ENCODE peak calls at places on chromosomes 13 and 19, in five cellular contexts. F is AG04449, G is HFF-Myc, V is fibroblast of lung, A is LNCaP clone FGC. E is an unnamed sample.

GRCh38 chr13:113002206-113002821 is 33.3 kb downstream of the MCF2L start:
- DNase-seq in G (no peak), A (no peak), V (no peak), F (no peak), E (peak; percentile 7)

GRCh38 chr13:34358811-34359513 is 541.0 kb downstream of the RFC3 start:
- DNase-seq in V (peak; percentile 80), G (no peak), A (no peak), F (peak; percentile 66), E (peak; percentile 68)

GRCh38 chr19:2394054-2394668 is 33.2 kb downstream of the TIMM13 start:
- DNase-seq in G (no peak), V (no peak), F (no peak), A (no peak), E (no peak)

GRCh38 chr13:96091164-96091931 is 1.4 kb downstream of the HS6ST3 start:
- DNase-seq in F (no peak), G (no peak), A (no peak), V (no peak), E (no peak)

GRCh38 chr19:35344511-35345031 is 3.1 kb upstream of the FFAR1 start:
- DNase-seq in A (no peak), V (no peak), G (no peak), F (no peak), E (no peak)

GRCh38 chr13:82614086-82614485 is 1268.2 kb downstream of the SLITRK1 start:
- DNase-seq in F (no peak), V (no peak), G (no peak), A (no peak), E (no peak)

GRCh38 chr13:32261567-32261966 is 53.6 kb downstream of the ZAR1L start:
- DNase-seq in G (peak; percentile 63), F (no peak), A (no peak), V (peak; percentile 90), E (peak; percentile 55)

GRCh38 chr19:58474291-58474996 is 1.7 kb upstream of the ZNF446 start:
- DNase-seq in A (no peak), G (no peak), V (peak; percentile 61), F (peak; percentile 52), E (no peak)

GRCh38 chr19:291561-292280 is 518 bp upstream of the PLPP2 start:
- DNase-seq in V (no peak), G (no peak), F (no peak), A (no peak), E (no peak)

GRCh38 chr13:95564948-95565347 is 12.4 kb downstream of the CLDN10 start:
- DNase-seq in V (peak; percentile 57), G (no peak), F (no peak), A (no peak), E (no peak)

GRCh38 chr13:96238861-96239260 is 149.0 kb downstream of the HS6ST3 start:
- DNase-seq in A (no peak), F (no peak), G (no peak), V (no peak), E (no peak)

GRCh38 chr13:112976526-112976925 is 7.5 kb downstream of the MCF2L start:
- DNase-seq in A (no peak), F (no peak), V (no peak), G (no peak), E (no peak)

GRCh38 chr13:93217701-93218100 is 8.9 kb upstream of the GPC6 start:
- DNase-seq in F (no peak), G (no peak), A (no peak), V (peak; percentile 40), E (no peak)

GRCh38 chr13:94480672-94481145 is 1.2 kb upstream of the DCT start:
- DNase-seq in F (no peak), V (peak; percentile 74), A (no peak), G (no peak), E (no peak)

GRCh38 chr19:49814010-49814409 is 918 bp upstream of the FUZ start:
- DNase-seq in A (no peak), F (no peak), V (no peak), G (no peak), E (no peak)

GRCh38 chr13:30818323-30818960 is 83.1 kb downstream of the ALOX5AP start:
- DNase-seq in V (peak; percentile 34), F (peak; percentile 89), A (no peak), G (no peak), E (no peak)

GRCh38 chr13:27622102-27622820 is 569 bp downstream of the POLR1D start:
- DNase-seq in V (peak; percentile 23), F (no peak), A (no peak), G (no peak), E (no peak)

GRCh38 chr13:45521292-45521691 is 56.6 kb downstream of the COG3 start:
- DNase-seq in F (no peak), V (peak; percentile 60), A (no peak), G (peak; percentile 62), E (no peak)

GRCh38 chr13:44238011-44238421 is 135.6 kb upstream of the SERP2 start:
- DNase-seq in G (peak; percentile 75), V (peak; percentile 81), A (no peak), F (peak; percentile 42), E (no peak)

GRCh38 chr19:53945998-53946397 is 16.7 kb upstream of the CACNG8 start:
- DNase-seq in V (no peak), F (no peak), G (no peak), A (no peak), E (no peak)

GRCh38 chr13:66375756-66376155 is 854.4 kb downstream of the PCDH9 start:
- DNase-seq in V (peak; percentile 14), F (no peak), A (no peak), G (no peak), E (no peak)

GRCh38 chr13:31054632-31055031 is 107.1 kb downstream of the HSPH1 start:
- DNase-seq in G (no peak), A (no peak), V (no peak), F (no peak), E (no peak)

GRCh38 chr13:112718318-112718717 is 28.5 kb downstream of the ATP11A start:
- DNase-seq in V (no peak), A (no peak), G (no peak), F (no peak), E (no peak)

DNA sequence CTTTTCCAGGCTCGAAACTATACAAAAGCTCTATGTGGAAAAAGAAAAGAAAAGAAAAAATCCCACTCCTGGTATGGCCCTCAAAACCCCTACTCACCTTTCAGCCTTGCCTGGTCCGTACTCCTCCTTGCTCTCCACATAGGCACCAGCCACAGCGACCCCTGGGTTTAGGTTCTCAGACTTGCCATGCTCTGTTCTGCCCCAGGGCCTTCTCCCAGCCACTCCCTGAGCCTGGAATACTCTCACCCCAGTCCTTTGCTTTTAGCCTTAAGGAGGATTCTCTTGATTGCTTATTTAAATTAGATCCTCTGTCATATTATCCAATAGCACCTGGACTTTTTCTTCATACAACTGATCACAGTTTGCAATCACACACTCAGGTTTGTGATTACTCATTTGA is 522.5 kb downstream of the DIAPH3 start:
- DNase-seq in G (no peak), A (no peak), V (no peak), F (no peak), E (no peak)
- TF ChIP-seq CTCF in G (no peak), A (no peak), V (no peak), F (no peak), E (peak; percentile 22)

GRCh38 chr19:48394331-48395169 is 1.1 kb downstream of the GRIN2D start:
- DNase-seq in A (no peak), F (no peak), V (no peak), G (no peak), E (no peak)

GRCh38 chr19:48393559-48394330 is at the start of gene GRIN2D:
- DNase-seq in G (no peak), A (no peak), V (peak; percentile 26), F (no peak), E (no peak)

GRCh38 chr19:48395170-48395455 is 1.6 kb downstream of the GRIN2D start:
- DNase-seq in G (no peak), F (no peak), A (no peak), V (no peak), E (no peak)

GRCh38 chr19:48391100-48392005 is at the start of gene KDELR1:
- DNase-seq in V (peak; percentile 73), F (no peak), G (no peak), A (no peak), E (no peak)

DNA sequence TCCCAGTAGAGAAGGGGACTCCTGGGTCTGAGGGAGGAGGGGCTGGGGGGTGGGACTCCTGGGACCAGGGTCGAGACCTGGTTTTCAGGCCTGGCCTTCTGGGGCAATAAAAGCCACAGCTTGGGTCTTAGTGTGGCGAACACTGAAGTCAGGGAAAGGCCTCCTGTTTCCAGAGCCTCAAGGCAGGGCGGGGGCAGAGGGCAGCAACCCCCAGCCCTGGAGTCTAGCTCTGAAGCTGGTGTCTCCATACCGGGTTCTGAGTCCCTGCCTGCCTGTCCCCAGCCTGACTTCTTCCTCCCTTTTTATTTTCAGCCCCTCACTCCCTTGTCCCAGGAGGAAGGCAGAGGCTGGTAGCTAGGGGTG is 291 bp upstream of the GRIN2D start:
- DNase-seq in A (no peak), G (no peak), V (no peak), F (no peak), E (no peak)
- H3K4me3 ChIP-seq in A (no peak overlapping the region), G (no peak overlapping the region), V (no peak overlapping the region), F (peak overlapping the region; percentile 51), E (no peak overlapping the region)

DNA sequence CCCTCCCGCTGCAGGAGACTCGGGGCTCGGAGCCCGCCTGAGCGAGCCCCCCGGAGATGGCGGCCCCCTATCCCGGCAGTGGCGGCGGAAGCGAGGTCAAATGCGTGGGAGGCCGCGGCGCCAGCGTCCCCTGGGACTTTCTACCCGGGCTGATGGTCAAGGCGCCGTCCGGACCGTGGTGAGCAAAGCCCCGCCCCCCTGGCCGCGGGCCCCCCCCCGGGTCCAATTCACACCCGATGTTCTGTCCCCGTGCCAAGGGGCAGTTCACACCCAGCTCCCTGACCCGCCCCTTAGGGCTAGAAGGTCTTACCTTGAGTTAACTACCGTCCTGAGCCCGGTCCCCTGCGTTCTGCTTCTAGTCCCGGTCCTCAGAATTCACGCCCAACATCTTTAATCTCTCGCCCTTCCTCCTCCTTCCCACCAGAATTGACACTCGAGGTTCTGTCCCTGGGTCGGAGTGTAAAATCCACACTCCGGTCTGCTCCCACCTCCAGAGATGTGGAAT is 1.4 kb downstream of the NPAS1 start:
- DNase-seq in A (no peak), V (no peak), G (no peak), F (no peak), E (no peak)
- TF ChIP-seq CTCF in A (no peak), V (no peak), G (no peak), F (no peak), E (no peak)

GRCh38 chr19:47991191-47991808 is 670 bp downstream of the BSPH1 start:
- DNase-seq in F (no peak), A (no peak), G (no peak), V (no peak), E (no peak)
- H3K4me3 ChIP-seq in F (no peak overlapping the region), A (no peak overlapping the region), G (no peak overlapping the region), V (no peak overlapping the region), E (no peak overlapping the region)

GRCh38 chr13:110518571-110518970 is 43.0 kb downstream of the RAB20 start:
- DNase-seq in A (no peak), V (no peak), G (no peak), F (no peak), E (no peak)
- TF ChIP-seq CTCF in A (no peak), V (no peak), G (no peak), F (no peak), E (no peak)

GRCh38 chr13:41216160-41216559 is 21.8 kb upstream of the KBTBD7 start:
- DNase-seq in F (no peak), A (peak; percentile 47), G (no peak), V (peak; percentile 79), E (peak; percentile 87)

GRCh38 chr13:41212881-41213280 is 18.5 kb upstream of the KBTBD7 start:
- DNase-seq in V (no peak), G (no peak), F (no peak), A (no peak), E (no peak)

GRCh38 chr13:41213919-41214318 is 19.6 kb upstream of the KBTBD7 start:
- DNase-seq in G (no peak), A (no peak), F (no peak), V (no peak), E (no peak)

GRCh38 chr13:41211062-41211461 is 16.7 kb upstream of the KBTBD7 start:
- DNase-seq in F (no peak), G (no peak), A (no peak), V (no peak), E (no peak)

GRCh38 chr13:41213316-41213715 is 18.9 kb upstream of the KBTBD7 start:
- DNase-seq in G (no peak), A (no peak), V (no peak), F (no peak), E (no peak)
- H3K4me3 ChIP-seq in G (no peak overlapping the region), A (no peak overlapping the region), V (no peak overlapping the region), F (no peak overlapping the region), E (no peak overlapping the region)

E was measured in retinal pigment epithelial cell.